ENCODE peak calls at places on chromosomes 2 and 18, in six cellular contexts. W is heart left ventricle; P is transverse colon; X is CD8-positive, alpha-beta T cell; R is SJCRH30; Q is GM23248. K is an unnamed sample.
A peak's percentile ranks its signal among the peaks of the same experiment; 100 is the strongest.

GRCh38 chr2:119734051-119734450 is 25.7 kb upstream of the PTPN4 start:
- DNase-seq in W (no peak), P (no peak), X (no peak), R (no peak), Q (no peak), K (no peak)

GRCh38 chr2:65587779-65588178 is 155.4 kb upstream of the SPRED2 start:
- DNase-seq in W (no peak), P (no peak), X (no peak), R (no peak), Q (no peak), K (no peak)

GRCh38 chr2:221347471-221347870 is 224.6 kb downstream of the EPHA4 start:
- DNase-seq in W (no peak), P (no peak), X (no peak), R (no peak), Q (peak; percentile 77), K (no peak)

GRCh38 chr2:239464166-239465016 is 63.6 kb upstream of the HDAC4 start:
- DNase-seq in W (no peak), P (peak; percentile 4), X (no peak), R (no peak), Q (no peak), K (no peak)

GRCh38 chr2:28869494-28870145 is 489 bp downstream of the TRMT61B start:
- DNase-seq in W (no peak), P (peak; percentile 28), X (no peak), R (no peak), Q (peak; percentile 79), K (no peak)

GRCh38 chr2:55230551-55230950 is 1.5 kb downstream of the CLHC1 start:
- DNase-seq in W (no peak), P (no peak), X (no peak), R (no peak), Q (no peak), K (no peak)

GRCh38 chr18:35507623-35508022 is 9.9 kb upstream of the INO80C start:
- DNase-seq in W (no peak), P (no peak), X (no peak), R (no peak), Q (no peak), K (no peak)

GRCh38 chr2:110688594-110689091 is 10.8 kb upstream of the BUB1 start:
- DNase-seq in W (no peak), P (no peak), X (no peak), R (no peak), Q (no peak), K (no peak)

GRCh38 chr2:62266433-62267038 is 70.6 kb downstream of the B3GNT2 start:
- DNase-seq in W (no peak), P (no peak), X (no peak), R (peak; percentile 73), Q (peak; percentile 49), K (no peak)

DNA sequence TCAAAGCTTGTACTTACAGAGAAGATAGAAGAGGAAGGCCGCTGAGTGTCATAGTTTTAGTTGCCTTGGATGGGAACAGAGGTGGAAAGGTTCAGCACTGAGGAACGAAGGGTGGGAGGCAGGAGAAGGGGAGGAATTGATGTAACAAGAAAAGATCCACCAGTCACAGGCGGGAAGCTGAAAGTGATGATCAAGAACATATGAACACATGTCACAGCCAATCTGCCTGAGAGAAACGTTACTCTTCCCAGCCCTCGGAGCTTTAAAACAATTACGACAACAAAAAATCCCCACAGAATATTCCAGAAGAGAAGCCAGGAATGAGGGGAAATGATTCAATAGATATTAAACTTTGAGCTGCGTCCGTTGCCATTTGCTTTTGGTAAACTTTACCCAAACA is 87.1 kb downstream of the TSHZ1 start:
- DNase-seq in W (no peak), P (no peak), X (no peak), R (no peak), Q (peak; percentile 14), K (no peak)
- H3K4me3 ChIP-seq in W (no peak overlapping the region), P (no peak overlapping the region), X (no peak overlapping the region), R (no peak overlapping the region), Q (no peak overlapping the region), K (no peak overlapping the region)

GRCh38 chr2:229858351-229858750 is 63.5 kb downstream of the TRIP12 start:
- DNase-seq in W (no peak), P (no peak), X (no peak), R (no peak), Q (no peak), K (no peak)

GRCh38 chr2:229857634-229858033 is 64.2 kb downstream of the TRIP12 start:
- DNase-seq in W (no peak), P (no peak), X (no peak), R (no peak), Q (no peak), K (no peak)

GRCh38 chr2:229855116-229855515 is 66.7 kb downstream of the TRIP12 start:
- DNase-seq in W (no peak), P (no peak), X (no peak), R (no peak), Q (no peak), K (no peak)

GRCh38 chr2:229852565-229852964 is 69.2 kb downstream of the TRIP12 start:
- DNase-seq in W (peak; percentile 38), P (peak; percentile 24), X (peak; percentile 58), R (no peak), Q (peak; percentile 20), K (no peak)

GRCh38 chr2:229856416-229856815 is 65.4 kb downstream of the TRIP12 start:
- DNase-seq in W (no peak), P (no peak), X (no peak), R (no peak), Q (no peak), K (no peak)
- H3K27ac ChIP-seq in W (no peak overlapping the region), P (no peak overlapping the region), X (no peak overlapping the region), R (no peak overlapping the region), Q (no peak overlapping the region), K (no peak overlapping the region)

GRCh38 chr2:2273421-2273820 is 57.7 kb downstream of the MYT1L start:
- DNase-seq in W (no peak), P (no peak), X (no peak), R (no peak), Q (no peak), K (no peak)
- H3K27me3 ChIP-seq in W (no peaks in the 10 kb centered on the region), P (no peaks in the 10 kb centered on the region), X (no peaks in the 10 kb centered on the region), R (no peaks in the 10 kb centered on the region), Q (no peaks in the 10 kb centered on the region), K (no peaks in the 10 kb centered on the region)

GRCh38 chr2:177241771-177242135 is 22.8 kb downstream of the NFE2L2 start:
- DNase-seq in W (no peak), P (no peak), X (no peak), R (no peak), Q (peak; percentile 66), K (no peak)
- H3K4me3 ChIP-seq in W (peak overlapping the region; percentile 19), P (no peak overlapping the region), X (no peak overlapping the region), R (peak overlapping the region; percentile 41), Q (peak overlapping the region; percentile 61), K (no peak overlapping the region)

GRCh38 chr2:202022755-202023154 is 10.9 kb upstream of the FZD7 start:
- DNase-seq in W (no peak), P (no peak), X (no peak), R (no peak), Q (no peak), K (no peak)
- H3K27ac ChIP-seq in W (no peak overlapping the region), P (no peak overlapping the region), X (no peak overlapping the region), R (no peak overlapping the region), Q (no peak overlapping the region), K (no peak overlapping the region)

DNA sequence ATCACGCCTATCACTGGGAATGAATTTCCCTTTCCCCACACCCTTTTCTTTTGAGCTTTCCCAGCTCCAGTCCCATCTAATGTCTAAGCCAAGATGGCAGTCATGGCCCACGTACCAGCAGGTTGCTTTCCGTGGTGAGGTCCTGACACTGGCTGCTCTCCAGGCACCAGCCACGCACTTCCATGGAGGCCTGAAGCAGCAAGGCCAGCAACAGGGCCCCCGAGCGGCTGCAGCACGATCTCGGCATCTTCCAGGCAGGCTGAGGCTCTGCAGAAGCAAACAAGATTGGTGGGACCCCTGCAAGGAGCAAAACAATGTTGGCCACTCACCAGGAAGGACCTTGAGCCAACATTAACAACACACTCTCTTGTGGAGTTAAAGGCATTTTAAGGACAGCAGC is 3.9 kb downstream of the POMC start:
- DNase-seq in W (no peak), P (no peak), X (no peak), R (no peak), Q (no peak), K (no peak)
- H3K27me3 ChIP-seq in W (peaks cover 44% of the 10 kb centered on the region), P (peaks cover 68% of the 10 kb centered on the region), X (peaks cover 8% of the 10 kb centered on the region), R (peaks cover 19% of the 10 kb centered on the region), Q (peaks cover 50% of the 10 kb centered on the region), K (peaks cover 4% of the 10 kb centered on the region)

GRCh38 chr2:161273038-161273760 is 35.0 kb upstream of the PSMD14 start:
- DNase-seq in W (no peak), P (no peak), X (peak; percentile 51), R (peak; percentile 22), Q (peak; percentile 63), K (no peak)
- H3K4me3 ChIP-seq in W (no peak overlapping the region), P (no peak overlapping the region), X (no peak overlapping the region), R (no peak overlapping the region), Q (no peak overlapping the region), K (no peak overlapping the region)

K was measured in effector memory CD4-positive, alpha-beta T cell.